ENCODE peak calls at places on chromosome 17, in seven cellular contexts. M is body of pancreas, Y is H1, I is ovary, F is heart left ventricle, V is suprapubic skin, Q is GM12878. T is an unnamed sample.
A peak's percentile ranks its signal among the peaks of the same experiment; 100 is the strongest.

GRCh38 chr17:31509805-31510177 is 118.3 kb downstream of the RAB11FIP4 start:
- DNase-seq in V (no peak), Y (no peak), I (no peak), M (no peak), Q (no peak), F (peak; percentile 74), T (no peak)

GRCh38 chr17:48500435-48501426 is 30.1 kb downstream of the HOXB1 start:
- DNase-seq in I (no peak), F (no peak), Y (no peak), M (no peak), Q (no peak), V (no peak), T (no peak)

GRCh38 chr17:46977750-46978488 is 1.1 kb downstream of the RPRML start:
- DNase-seq in V (no peak), Q (no peak), M (no peak), Y (no peak), I (no peak), F (no peak), T (no peak)

GRCh38 chr17:74125160-74125559 is 78.3 kb upstream of the RPL38 start:
- DNase-seq in Q (no peak), V (no peak), M (no peak), Y (no peak), I (no peak), F (no peak), T (no peak)

GRCh38 chr17:10748475-10749110 is 18.8 kb upstream of the TMEM220 start:
- DNase-seq in Q (no peak), V (no peak), Y (no peak), F (no peak), M (no peak), I (no peak), T (no peak)

GRCh38 chr17:50778471-50778870 is 11.2 kb upstream of the ANKRD40CL start:
- DNase-seq in F (no peak), V (no peak), M (no peak), Y (no peak), I (no peak), Q (no peak), T (no peak)

GRCh38 chr17:61196302-61196704 is 203.3 kb upstream of the TBX2 start:
- DNase-seq in M (no peak), Y (no peak), I (no peak), F (no peak), V (no peak), Q (no peak), T (no peak)

GRCh38 chr17:81428121-81428515 is 32.9 kb downstream of the BAHCC1 start:
- DNase-seq in M (peak; percentile 57), Y (no peak), I (no peak), V (no peak), F (no peak), Q (no peak), T (no peak)

GRCh38 chr17:63140255-63140654 is 174.2 kb downstream of the TANC2 start:
- DNase-seq in M (peak; percentile 12), Y (no peak), F (no peak), I (no peak), Q (peak; percentile 4), V (no peak), T (no peak)

GRCh38 chr17:39018267-39019134 is 51.3 kb upstream of the FBXO47 start:
- DNase-seq in I (no peak), V (no peak), F (no peak), Y (no peak), M (no peak), Q (peak; percentile 28), T (no peak)

GRCh38 chr17:72021417-72022041 is 99.3 kb upstream of the SOX9 start:
- DNase-seq in F (no peak), Q (no peak), I (no peak), V (no peak), Y (no peak), M (no peak), T (no peak)

GRCh38 chr17:50774225-50774803 is 7.0 kb upstream of the ANKRD40CL start:
- DNase-seq in V (peak; percentile 16), F (no peak), Y (no peak), M (no peak), Q (no peak), I (no peak), T (no peak)

GRCh38 chr17:37642706-37643105 is 540 bp downstream of the DDX52 start:
- DNase-seq in I (no peak), M (no peak), V (no peak), F (no peak), Q (no peak), Y (no peak), T (no peak)

GRCh38 chr17:29111816-29112499 is 68.2 kb downstream of the MYO18A start:
- DNase-seq in I (peak; percentile 73), Q (no peak), M (peak; percentile 80), V (peak; percentile 83), F (peak; percentile 78), Y (no peak), T (no peak)

GRCh38 chr17:36999475-36999874 is 50.7 kb downstream of the AATF start:
- DNase-seq in M (no peak), I (no peak), Q (no peak), V (no peak), F (no peak), Y (no peak), T (no peak)

GRCh38 chr17:28744104-28744801 is 442 bp downstream of the TRAF4 start:
- DNase-seq in Q (no peak), V (no peak), M (peak; percentile 61), F (no peak), I (peak; percentile 71), Y (no peak), T (no peak)

GRCh38 chr17:48577946-48578615 is at the start of gene HOXB4:
- DNase-seq in F (peak; percentile 69), Y (no peak), V (peak; percentile 95), M (no peak), I (peak; percentile 32), Q (peak; percentile 43), T (no peak)

GRCh38 chr17:63960006-63960405 is 12.7 kb downstream of the SCN4A start:
- DNase-seq in Y (no peak), I (no peak), M (no peak), V (no peak), F (no peak), Q (no peak), T (no peak)

GRCh38 chr17:75734674-75735294 is 13.5 kb downstream of the ITGB4 start:
- DNase-seq in Q (no peak), V (no peak), Y (no peak), F (no peak), M (no peak), I (no peak), T (no peak)

GRCh38 chr17:76562734-76563148 is 22.9 kb downstream of the PRCD start:
- DNase-seq in Y (no peak), V (no peak), M (no peak), F (peak; percentile 57), I (peak; percentile 75), Q (no peak), T (no peak)

GRCh38 chr17:16101440-16101839 is 101.8 kb downstream of the TTC19 start:
- DNase-seq in I (no peak), M (no peak), Y (no peak), F (no peak), Q (no peak), V (no peak), T (no peak)

GRCh38 chr17:47996201-47996600 is 25.3 kb downstream of the CDK5RAP3 start:
- DNase-seq in Q (no peak), Y (no peak), V (no peak), F (no peak), I (no peak), M (no peak), T (no peak)

GRCh38 chr17:57120814-57121213 is 35.8 kb downstream of the AKAP1 start:
- DNase-seq in F (no peak), Y (no peak), M (peak; percentile 53), I (no peak), V (no peak), Q (no peak), T (no peak)

DNA sequence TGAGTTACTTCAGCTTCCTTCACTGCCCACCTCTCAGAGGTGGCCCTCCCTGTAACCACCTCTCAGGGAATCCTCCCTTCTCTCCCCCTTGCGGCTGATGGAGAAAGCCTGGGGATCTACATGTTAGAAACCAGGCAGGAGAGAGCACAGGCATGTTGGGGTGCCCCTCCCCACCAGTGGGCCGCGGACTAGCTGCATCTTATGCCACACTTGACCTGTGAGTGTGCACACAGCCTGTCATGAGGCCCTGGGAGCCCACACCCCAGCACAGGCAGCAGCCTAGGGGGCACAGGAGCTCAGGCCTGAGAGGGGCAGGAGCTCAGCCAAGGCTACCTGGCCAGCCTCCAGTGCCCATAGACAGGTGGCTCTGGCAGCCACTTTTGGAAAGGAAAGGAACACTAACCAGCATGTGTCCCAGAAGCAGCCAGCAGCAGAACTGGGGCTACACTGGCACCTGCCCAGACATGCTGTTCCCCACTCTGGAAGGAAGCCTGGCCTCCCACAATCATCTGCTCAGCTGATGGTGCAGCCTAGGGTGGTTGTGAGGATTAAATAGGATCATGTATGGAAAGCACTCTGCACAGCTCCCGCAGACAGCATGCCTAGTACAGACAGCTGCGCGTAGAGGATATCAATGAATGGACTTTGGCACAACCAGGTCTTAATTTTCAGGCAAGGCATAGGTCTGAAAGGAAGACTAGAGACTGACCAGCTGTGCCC is 60.5 kb downstream of the TMEM132E start:
- DNase-seq in Q (no peak), F (no peak), M (no peak), I (no peak), V (no peak), Y (no peak), T (no peak)
- TF ChIP-seq POLR2A in Q (no peak), F (no peak), M (no peak), I (no peak), V (no peak), Y (no peak), T (no peak)

DNA sequence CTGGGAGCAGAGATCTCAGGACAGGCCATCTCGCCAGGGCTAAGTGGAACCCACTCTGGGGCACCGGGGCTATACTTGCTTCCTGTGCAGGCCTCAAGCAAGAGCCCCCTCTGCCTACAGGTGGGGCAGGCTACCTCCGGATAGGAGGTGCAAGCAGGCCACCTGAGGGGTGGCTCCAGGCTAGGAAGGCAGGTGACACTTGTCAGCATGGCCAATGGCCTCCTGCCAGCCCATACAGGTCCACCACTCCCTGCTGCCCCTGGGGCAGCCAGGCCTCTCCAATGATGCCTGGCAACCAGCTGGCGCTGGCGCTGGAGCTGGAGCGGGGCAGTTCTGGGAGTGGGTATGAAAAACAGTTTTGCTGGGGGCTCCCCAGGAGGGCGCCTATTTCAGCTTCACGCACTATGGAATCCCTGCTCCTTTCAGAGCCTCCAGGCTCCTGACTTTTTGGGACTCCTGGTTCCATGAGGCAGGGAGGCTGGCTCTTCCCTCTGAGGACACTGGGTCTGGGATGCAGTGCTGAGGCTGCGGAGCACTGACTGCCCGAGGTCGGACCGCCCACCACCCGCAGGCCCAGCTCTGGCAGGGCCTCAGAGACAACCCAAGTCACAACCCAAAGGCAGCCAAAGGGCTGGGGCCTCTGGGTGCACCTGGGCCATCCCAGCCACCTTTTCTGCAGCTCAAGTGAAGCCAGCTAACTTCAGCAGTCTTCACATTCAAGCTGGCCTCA is 8.4 kb upstream of the SREBF1 start:
- DNase-seq in M (peak; percentile 57), V (no peak), Y (no peak), F (no peak), Q (no peak), I (peak; percentile 24), T (no peak)
- H3K4me1 ChIP-seq in M (peaks cover 42% of the 10 kb centered on the region), V (peaks cover 62% of the 10 kb centered on the region), Y (peaks cover 16% of the 10 kb centered on the region), F (peaks cover 51% of the 10 kb centered on the region), Q (peaks cover 19% of the 10 kb centered on the region), I (peaks cover 29% of the 10 kb centered on the region), T (peaks cover 89% of the 10 kb centered on the region)

GRCh38 chr17:43877451-43878155 is 29.7 kb downstream of the MPP2 start:
- DNase-seq in F (no peak), I (no peak), M (no peak), Q (no peak), V (no peak), Y (no peak), T (no peak)
- TF ChIP-seq CTCF in F (no peak), I (no peak), M (no peak), Q (no peak), V (no peak), Y (no peak), T (no peak)

GRCh38 chr17:21126645-21127507 is at the start of gene DHRS7B:
- DNase-seq in F (peak; percentile 98), V (peak; percentile 98), Q (peak; percentile 95), Y (peak; percentile 92), M (peak; percentile 97), I (peak; percentile 94), T (peak; percentile 56)
- TF ChIP-seq POLR2A in F (peak; percentile 68), V (peak; percentile 41), Q (peak; percentile 92), Y (peak; percentile 90), M (peak; percentile 79), I (peak; percentile 41), T (no peak)